ENCODE peak calls at places on chromosomes 16 and 17, in five cellular contexts. K is right lobe of liver, Z is PC-9, V is heart right ventricle, W is endothelial cell of umbilical vein. T is an unnamed sample. For H3K27me3, the result is how much of the 10 kb centered on the place peaks cover.

GRCh38 chr16:13835935-13836334 is 84.0 kb upstream of the ERCC4 start:
- DNase-seq in K (no peak), Z (no peak), V (no peak), W (no peak), T (no peak)

GRCh38 chr17:58492238-58493121 is 4.3 kb upstream of the HSF5 start:
- DNase-seq in K (no peak), Z (peak), V (no peak), W (no peak), T (peak)

GRCh38 chr16:351804-352520 is 561 bp downstream of the AXIN1 start:
- DNase-seq in K (peak), Z (no peak), V (peak), W (no peak), T (no peak)

GRCh38 chr17:72244494-72244893 is 123.7 kb downstream of the SOX9 start:
- DNase-seq in K (no peak), Z (peak), V (no peak), W (no peak), T (peak)

GRCh38 chr16:84138500-84138823 is 6.5 kb downstream of the HSDL1 start:
- DNase-seq in K (no peak), Z (no peak), V (no peak), W (no peak), T (no peak)

GRCh38 chr16:60107920-60108319 is 1373.8 kb upstream of the GOT2 start:
- DNase-seq in K (no peak), Z (no peak), V (no peak), W (no peak), T (no peak)

GRCh38 chr16:84647830-84648594 is at the start of gene KLHL36:
- DNase-seq in K (peak), Z (no peak), V (peak), W (peak), T (no peak)

GRCh38 chr17:31581022-31581483 is 189.6 kb downstream of the RAB11FIP4 start:
- DNase-seq in K (peak), Z (peak), V (peak), W (peak), T (peak)

GRCh38 chr17:50634123-50634914 is at the start of gene ABCC3:
- DNase-seq in K (peak), Z (no peak), V (peak), W (no peak), T (no peak)

GRCh38 chr16:88883946-88884345 is 17.5 kb upstream of the PABPN1L start:
- DNase-seq in K (no peak), Z (no peak), V (no peak), W (no peak), T (no peak)

GRCh38 chr17:4230142-4230541 is 33.6 kb downstream of the ANKFY1 start:
- DNase-seq in K (no peak), Z (peak), V (no peak), W (peak), T (peak)

GRCh38 chr17:443109-443508 is 90.5 kb upstream of the RPH3AL start:
- DNase-seq in K (no peak), Z (no peak), V (no peak), W (no peak), T (no peak)

GRCh38 chr17:17693253-17693954 is 12.1 kb downstream of the RAI1 start:
- DNase-seq in K (peak), Z (peak), V (peak), W (peak), T (peak)
- H3K27me3 ChIP-seq in K (under half), Z (under half), V (under half), W (under half), T (under half)

DNA sequence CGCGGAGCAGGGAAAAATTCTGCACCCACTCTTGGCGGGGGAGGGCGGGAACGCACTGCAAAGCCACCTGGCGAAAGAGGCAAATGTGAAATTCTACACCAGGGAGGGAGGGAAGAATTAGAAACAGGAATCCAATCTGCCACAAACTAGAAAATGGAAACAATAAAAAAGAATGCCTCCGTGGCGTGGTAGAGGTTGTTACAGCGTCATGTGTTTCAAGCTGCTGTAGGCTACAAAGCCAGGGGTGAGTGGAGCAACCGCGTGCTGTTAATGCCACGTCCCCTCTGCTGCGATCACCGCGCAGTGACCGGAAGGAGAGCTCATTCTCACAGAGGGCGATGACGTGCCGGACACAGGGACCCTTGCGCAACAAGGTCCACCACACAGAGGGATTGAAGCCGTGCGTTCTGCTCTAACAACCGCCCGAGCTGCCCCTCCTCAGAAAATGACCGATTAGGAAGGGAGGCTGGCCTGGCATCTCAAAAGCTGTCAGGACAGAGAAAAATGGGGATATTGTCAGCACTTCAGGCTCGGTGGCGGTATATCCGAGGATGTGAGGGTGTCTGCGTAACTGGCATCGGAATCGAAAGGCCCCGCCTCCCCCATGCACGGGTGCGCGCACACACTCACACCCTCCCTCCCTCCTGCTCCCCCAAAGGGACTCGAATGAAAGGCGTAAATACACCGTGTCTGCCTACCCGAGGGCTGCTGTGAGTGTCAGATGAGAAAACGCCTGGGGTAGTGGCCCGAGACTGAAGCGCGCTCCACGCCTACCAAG is 70.8 kb upstream of the TNRC6C start:
- DNase-seq in K (peak), Z (no peak), V (peak), W (peak), T (peak)
- TF ChIP-seq CTCF in K (no peak), Z (no peak), V (no peak), W (no peak), T (no peak)

GRCh38 chr17:6551356-6551755 is 5.0 kb downstream of the PITPNM3 start:
- DNase-seq in K (no peak), Z (peak), V (no peak), W (no peak), T (peak)

GRCh38 chr17:6548034-6548433 is 8.3 kb downstream of the PITPNM3 start:
- DNase-seq in K (no peak), Z (no peak), V (no peak), W (no peak), T (no peak)

GRCh38 chr17:6548578-6549330 is 7.6 kb downstream of the PITPNM3 start:
- DNase-seq in K (no peak), Z (no peak), V (no peak), W (no peak), T (peak)

GRCh38 chr17:6547336-6547735 is 9.0 kb downstream of the PITPNM3 start:
- DNase-seq in K (no peak), Z (no peak), V (no peak), W (no peak), T (no peak)

DNA sequence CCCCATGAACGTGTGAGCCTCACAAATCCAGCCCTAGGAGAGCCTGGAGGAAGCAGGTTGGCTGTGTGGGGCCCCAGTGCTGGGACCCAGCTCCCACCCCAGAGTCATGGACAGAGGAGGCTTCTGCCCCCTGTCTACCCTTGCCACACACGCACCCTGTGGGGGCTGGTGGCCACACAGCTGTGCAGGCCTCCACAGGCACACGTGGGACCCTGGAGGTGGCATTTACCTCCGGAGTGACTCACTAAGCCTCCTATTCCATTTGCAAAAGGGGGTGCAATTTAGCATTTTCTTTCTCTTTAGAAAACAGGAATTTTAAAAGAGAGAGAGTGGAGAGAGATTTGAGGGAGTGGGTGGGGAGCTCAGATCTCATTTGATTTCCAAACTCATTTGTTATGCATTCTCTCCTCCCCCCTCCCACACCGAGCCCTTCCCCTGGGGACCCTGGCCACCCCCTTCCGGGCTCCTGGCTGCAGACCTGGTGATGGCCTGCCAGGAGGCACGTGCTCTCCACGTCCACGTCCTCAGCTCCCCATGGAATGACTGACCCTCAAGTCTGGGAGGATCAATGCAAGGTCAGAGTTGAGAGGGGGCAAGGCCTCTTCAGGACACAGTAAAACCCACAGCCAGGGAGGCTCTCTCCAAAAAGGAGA is 6.8 kb downstream of the PITPNM3 start:
- DNase-seq in K (no peak), Z (no peak), V (no peak), W (no peak), T (no peak)
- H3K27me3 ChIP-seq in K (under half), Z (under half), V (under half), W (under half), T (under half)

DNA sequence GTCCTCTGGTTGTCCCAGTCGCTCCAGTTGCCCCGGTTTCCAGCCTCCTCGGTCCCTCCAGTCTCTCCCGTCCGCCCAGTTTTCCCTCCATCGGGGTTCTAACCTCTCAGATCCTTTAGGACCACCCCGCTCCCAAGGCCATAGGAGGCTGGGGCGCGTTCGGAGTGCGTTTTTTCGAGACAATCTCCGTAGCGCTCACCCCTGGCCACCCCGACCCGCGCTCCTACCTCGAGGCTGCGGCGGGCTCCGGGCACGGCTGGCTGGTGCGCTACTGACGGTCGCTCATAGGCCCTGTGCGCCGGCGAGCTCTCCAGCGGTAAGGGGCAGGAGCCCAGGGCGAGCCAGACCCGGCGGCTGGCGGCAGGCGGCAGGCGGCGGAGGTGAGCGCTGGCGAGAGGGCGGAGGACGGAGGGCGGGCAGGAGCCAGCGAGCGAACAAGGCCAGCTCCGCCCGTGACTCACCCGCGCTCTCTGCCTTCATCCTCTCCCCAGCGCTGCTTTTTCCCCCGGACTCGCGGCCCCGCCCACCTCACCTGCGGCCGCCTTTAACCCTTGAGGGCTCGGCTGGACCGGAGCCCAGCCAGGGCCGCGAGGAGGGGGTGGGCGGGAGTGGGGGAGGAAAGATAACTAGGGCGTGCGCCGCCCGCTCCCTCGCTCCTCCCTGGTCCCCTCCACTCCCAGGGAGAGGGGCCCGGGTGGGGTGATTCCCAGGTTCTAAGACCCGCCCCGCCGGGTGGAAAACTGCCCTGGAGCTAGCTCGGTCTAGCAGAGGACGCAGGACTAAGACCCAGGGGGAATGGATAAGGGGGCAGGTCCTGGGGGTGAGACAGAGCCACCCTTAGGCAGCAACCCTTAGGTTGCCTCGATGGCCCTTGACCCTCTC is at the start of gene SP6:
- DNase-seq in K (peak), Z (peak), V (peak), W (peak), T (peak)
- TF ChIP-seq CTCF in K (peak), Z (no peak), V (peak), W (peak), T (peak)

GRCh38 chr17:13031718-13032350 is 14.0 kb upstream of the ELAC2 start:
- DNase-seq in K (no peak), Z (no peak), V (no peak), W (peak), T (peak)
- H3K27me3 ChIP-seq in K (under half), Z (under half), V (under half), W (under half), T (under half)

DNA sequence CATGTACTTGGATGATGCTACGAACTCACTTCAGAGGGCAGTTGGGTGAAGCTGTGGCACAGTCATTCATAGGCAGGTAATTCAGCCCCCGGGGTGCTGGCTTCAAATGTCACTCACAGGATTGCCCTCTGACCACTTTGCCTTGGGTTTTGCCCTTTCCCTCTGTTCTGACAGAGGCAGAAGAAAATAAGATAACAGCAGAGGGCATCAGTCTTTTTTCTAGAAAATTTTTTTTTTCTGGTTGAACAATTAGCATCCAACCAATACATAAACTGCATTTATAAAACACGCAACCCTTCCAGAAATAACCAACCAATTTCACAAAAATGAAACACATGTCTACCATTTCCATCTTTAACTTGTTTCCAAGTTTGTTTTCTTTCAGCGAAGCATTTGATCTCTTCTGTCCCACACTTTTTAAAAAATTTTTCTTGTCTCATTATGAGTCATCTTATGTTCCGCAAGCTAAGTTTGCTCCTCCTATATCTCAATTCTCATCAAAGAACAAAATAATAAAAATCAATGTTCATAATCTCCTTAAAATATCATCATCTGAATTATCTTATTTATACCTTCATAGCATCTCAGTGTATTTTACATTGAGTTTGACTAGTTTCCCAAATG is 15.6 kb downstream of the NACA2 start:
- DNase-seq in K (no peak), Z (no peak), V (no peak), W (no peak), T (no peak)
- TF ChIP-seq CTCF in K (no peak), Z (no peak), V (no peak), W (no peak), T (no peak)

GRCh38 chr17:34566201-34566600 is 13.2 kb upstream of the TMEM132E start:
- DNase-seq in K (no peak), Z (no peak), V (no peak), W (no peak), T (no peak)

GRCh38 chr17:34568953-34569352 is 10.4 kb upstream of the TMEM132E start:
- DNase-seq in K (no peak), Z (no peak), V (no peak), W (no peak), T (no peak)

GRCh38 chr17:34565715-34566114 is 13.7 kb upstream of the TMEM132E start:
- DNase-seq in K (no peak), Z (no peak), V (no peak), W (no peak), T (no peak)

GRCh38 chr17:34567665-34568064 is 11.7 kb upstream of the TMEM132E start:
- DNase-seq in K (no peak), Z (no peak), V (no peak), W (no peak), T (no peak)

GRCh38 chr17:34566873-34567272 is 12.5 kb upstream of the TMEM132E start:
- DNase-seq in K (no peak), Z (no peak), V (no peak), W (no peak), T (no peak)
- H3K27me3 ChIP-seq in K (under half), Z (under half), V (under half), W (under half), T (under half)